ENCODE peak calls at places on chromosomes 11 and 22, in six cellular contexts. X is A549, Q is H1, E is HepG2, M is SK-N-SH, F is GM12878. R is an unnamed sample.

GRCh38 chr11:30585892-30586250 is 282 bp downstream of the MPPED2 start:
- DNase-seq in X (no peak), Q (no peak), E (no peak), M (peak), F (no peak), R (no peak)

GRCh38 chr11:62842171-62842717 is 2.9 kb upstream of the WDR74 start:
- DNase-seq in X (no peak), Q (no peak), E (no peak), M (no peak), F (no peak), R (no peak)

GRCh38 chr11:3003396-3004231 is 11.5 kb upstream of the NAP1L4 start:
- DNase-seq in X (no peak), Q (no peak), E (no peak), M (no peak), F (no peak), R (no peak)

GRCh38 chr22:22171357-22172218 is 73.0 kb upstream of the VPREB1 start:
- DNase-seq in X (peak), Q (no peak), E (no peak), M (peak), F (no peak), R (peak)

GRCh38 chr22:30424471-30425326 is 869 bp upstream of the MTFP1 start:
- DNase-seq in X (peak), Q (no peak), E (no peak), M (no peak), F (no peak), R (no peak)

GRCh38 chr11:121163658-121164308 is 62.7 kb downstream of the TECTA start:
- DNase-seq in X (no peak), Q (no peak), E (no peak), M (no peak), F (peak), R (no peak)

GRCh38 chr11:12472401-12473065 is 95.2 kb downstream of the PARVA start:
- DNase-seq in X (no peak), Q (no peak), E (no peak), M (no peak), F (no peak), R (no peak)

GRCh38 chr11:45848654-45849081 is 1.4 kb downstream of the CRY2 start:
- DNase-seq in X (no peak), Q (no peak), E (peak), M (no peak), F (no peak), R (no peak)

GRCh38 chr22:37561209-37562048 is 1.1 kb downstream of the CDC42EP1 start:
- DNase-seq in X (peak), Q (peak), E (peak), M (peak), F (no peak), R (peak)

GRCh38 chr11:102120006-102120405 is 9.8 kb downstream of the YAP1 start:
- DNase-seq in X (peak), Q (no peak), E (peak), M (no peak), F (no peak), R (no peak)

GRCh38 chr11:67284811-67285540 is 4.1 kb upstream of the ANKRD13D start:
- DNase-seq in X (no peak), Q (no peak), E (no peak), M (no peak), F (no peak), R (no peak)

GRCh38 chr11:93921695-93922468 is 71.5 kb upstream of the VSTM5 start:
- DNase-seq in X (peak), Q (peak), E (peak), M (peak), F (peak), R (peak)

GRCh38 chr11:39541945-39542351 is 1917.5 kb downstream of the LRRC4C start:
- DNase-seq in X (no peak), Q (no peak), E (no peak), M (no peak), F (no peak), R (no peak)

GRCh38 chr11:130471731-130472433 is 23.4 kb downstream of the ADAMTS15 start:
- DNase-seq in X (no peak), Q (no peak), E (no peak), M (no peak), F (no peak), R (no peak)

GRCh38 chr11:130166457-130166784 is 6.8 kb downstream of the ST14 start:
- DNase-seq in X (peak), Q (no peak), E (peak), M (peak), F (no peak), R (peak)

GRCh38 chr11:107859459-107860239 is 1.1 kb upstream of the SLC35F2 start:
- DNase-seq in X (peak), Q (no peak), E (no peak), M (peak), F (peak), R (no peak)

GRCh38 chr11:107567739-107568335 is 2.3 kb upstream of the ALKBH8 start:
- DNase-seq in X (no peak), Q (no peak), E (no peak), M (peak), F (no peak), R (no peak)

GRCh38 chr11:2377511-2378443 is 667 bp downstream of the CD81 start:
- DNase-seq in X (peak), Q (no peak), E (no peak), M (peak), F (no peak), R (peak)

GRCh38 chr11:24386551-24387404 is 110.1 kb upstream of the LUZP2 start:
- DNase-seq in X (peak), Q (peak), E (peak), M (peak), F (no peak), R (no peak)

GRCh38 chr22:46561435-46561905 is 24.1 kb upstream of the CELSR1 start:
- DNase-seq in X (peak), Q (no peak), E (peak), M (peak), F (peak), R (peak)

GRCh38 chr11:128933481-128934178 is 9.0 kb downstream of the TP53AIP1 start:
- DNase-seq in X (no peak), Q (no peak), E (no peak), M (no peak), F (no peak), R (no peak)

GRCh38 chr11:62532096-62532495 is 14.5 kb downstream of the AHNAK start:
- DNase-seq in X (no peak), Q (no peak), E (no peak), M (no peak), F (no peak), R (no peak)

GRCh38 chr11:64742940-64743590 is 877 bp downstream of the RASGRP2 start:
- DNase-seq in X (peak), Q (no peak), E (no peak), M (peak), F (no peak), R (peak)
- TF ChIP-seq CHD2 in X (no peak), Q (no peak), E (no peak), M (no peak), F (no peak), R (no peak)

GRCh38 chr22:44357296-44357961 is 44.7 kb upstream of the SHISAL1 start:
- DNase-seq in X (no peak), Q (no peak), E (no peak), M (no peak), F (no peak), R (no peak)
- TF ChIP-seq CTCF in X (no peak), Q (peak), E (no peak), M (peak), F (no peak), R (no peak)

DNA sequence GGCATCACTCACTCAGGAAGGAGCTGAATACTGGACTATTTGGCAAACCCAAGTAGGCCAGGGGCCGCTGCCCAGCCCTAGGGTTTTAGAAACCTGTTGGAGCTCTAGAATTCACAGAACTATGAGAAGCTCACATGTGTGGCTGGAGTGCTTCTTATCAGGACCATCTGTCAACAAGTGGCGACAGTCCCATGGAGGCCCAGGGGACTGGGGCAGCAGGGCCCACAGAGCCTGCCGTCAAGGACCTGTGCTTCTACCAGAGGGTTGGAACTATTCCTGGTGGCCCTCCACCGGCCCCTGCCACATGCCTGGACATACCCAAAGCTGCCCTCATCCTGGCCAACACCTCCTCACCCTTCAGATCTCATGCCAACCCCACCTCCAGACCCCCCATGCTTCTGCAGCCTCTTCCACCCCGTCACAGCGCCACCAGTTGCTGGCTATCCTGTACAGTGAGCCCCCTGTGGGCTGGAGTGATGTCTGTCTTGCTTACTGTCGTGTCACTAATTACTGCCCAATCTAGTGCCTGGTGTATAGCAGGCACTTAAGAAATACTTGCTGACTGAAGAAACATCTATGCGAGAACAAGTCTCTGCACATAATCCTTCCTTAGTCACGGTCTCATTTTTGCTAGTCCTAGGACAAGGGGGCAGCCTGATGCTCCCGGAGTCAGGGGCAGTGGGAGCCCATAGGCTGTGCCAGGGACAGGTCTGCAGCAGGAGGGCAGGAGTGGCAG is 27.2 kb upstream of the RASL10A start:
- DNase-seq in X (no peak), Q (no peak), E (peak), M (peak), F (no peak), R (peak)
- TF ChIP-seq CHD2 in X (no peak), Q (no peak), E (no peak), M (no peak), F (no peak), R (no peak)

GRCh38 chr11:21268036-21268435 is 598.6 kb downstream of the NELL1 start:
- DNase-seq in X (no peak), Q (no peak), E (no peak), M (no peak), F (no peak), R (no peak)
- TF ChIP-seq CTCF in X (no peak), Q (no peak), E (no peak), M (no peak), F (no peak), R (no peak)

R was measured in K562.